ENCODE peak calls at places on chromosomes 16 and 17, in seven cellular contexts. T, Y, N, A, V, G and E are unnamed samples.

GRCh38 chr17:53316988-53317387 is 505.7 kb upstream of the KIF2B start:
- DNase-seq in T (no peak), Y (no peak), N (no peak), A (no peak), V (no peak), G (no peak), E (no peak)

GRCh38 chr17:80781851-80782277 is 209.8 kb upstream of the CHMP6 start:
- DNase-seq in T (no peak), Y (no peak), N (no peak), A (no peak), V (no peak), G (no peak), E (no peak)

GRCh38 chr17:75799402-75799801 is 14.8 kb downstream of the UNK start:
- DNase-seq in T (no peak), Y (no peak), N (no peak), A (no peak), V (no peak), G (no peak), E (no peak)

GRCh38 chr16:83224642-83225041 is 583.1 kb upstream of the HSBP1 start:
- DNase-seq in T (no peak), Y (no peak), N (no peak), A (no peak), V (no peak), G (no peak), E (no peak)

GRCh38 chr16:23227529-23227928 is 45.0 kb downstream of the SCNN1G start:
- DNase-seq in T (no peak), Y (peak), N (no peak), A (no peak), V (no peak), G (no peak), E (no peak)

GRCh38 chr17:66272699-66273390 is 29.6 kb upstream of the PRKCA start:
- DNase-seq in T (peak), Y (peak), N (no peak), A (no peak), V (no peak), G (no peak), E (peak)

GRCh38 chr17:82875418-82875856 is 35.6 kb upstream of the ZNF750 start:
- DNase-seq in T (no peak), Y (no peak), N (peak), A (no peak), V (peak), G (no peak), E (peak)

GRCh38 chr17:80457236-80457856 is 19.1 kb downstream of the NPTX1 start:
- DNase-seq in T (no peak), Y (peak), N (no peak), A (no peak), V (no peak), G (no peak), E (no peak)

GRCh38 chr17:32355649-32356377 is 5.9 kb downstream of the ZNF207 start:
- DNase-seq in T (no peak), Y (no peak), N (no peak), A (no peak), V (no peak), G (no peak), E (peak)

GRCh38 chr16:2468725-2469398 is 2.2 kb upstream of the NTN3 start:
- DNase-seq in T (no peak), Y (peak), N (no peak), A (peak), V (peak), G (no peak), E (no peak)

GRCh38 chr17:38464251-38464722 is 36.0 kb downstream of the ARHGAP23 start:
- DNase-seq in T (no peak), Y (peak), N (no peak), A (no peak), V (no peak), G (no peak), E (peak)

GRCh38 chr17:64632606-64633005 is 29.5 kb downstream of the SMURF2 start:
- DNase-seq in T (peak), Y (no peak), N (no peak), A (no peak), V (no peak), G (no peak), E (peak)

GRCh38 chr16:1380195-1380594 is 28.5 kb downstream of the GNPTG start:
- DNase-seq in T (no peak), Y (no peak), N (no peak), A (no peak), V (no peak), G (no peak), E (no peak)
- TF ChIP-seq CTCF in T (no peak), Y (no peak), N (no peak), A (no peak), V (no peak), G (no peak), E (no peak)

GRCh38 chr17:6408271-6408670 is 26.6 kb downstream of the AIPL1 start:
- DNase-seq in T (no peak), Y (no peak), N (no peak), A (no peak), V (no peak), G (no peak), E (no peak)
- TF ChIP-seq POLR2A in T (no peak), Y (no peak), N (no peak), A (no peak), V (no peak), G (no peak), E (no peak)

GRCh38 chr17:40145476-40145875 is 5.1 kb downstream of the CASC3 start:
- DNase-seq in T (no peak), Y (no peak), N (no peak), A (no peak), V (no peak), G (no peak), E (no peak)

GRCh38 chr17:40134184-40134583 is 6.2 kb upstream of the CASC3 start:
- DNase-seq in T (no peak), Y (no peak), N (no peak), A (no peak), V (no peak), G (no peak), E (peak)

GRCh38 chr17:40139566-40140058 is 725 bp upstream of the CASC3 start:
- DNase-seq in T (no peak), Y (no peak), N (no peak), A (no peak), V (no peak), G (no peak), E (no peak)
- H2AFZ ChIP-seq in T (peak), Y (peak), N (peak), A (peak), V (no peak), G (no peak), E (peak)

GRCh38 chr16:719815-720506 is 985 bp upstream of the ANTKMT start:
- DNase-seq in T (no peak), Y (peak), N (peak), A (no peak), V (no peak), G (no peak), E (no peak)
- TF ChIP-seq CTCF in T (peak), Y (peak), N (peak), A (peak), V (no peak), G (no peak), E (peak)

DNA sequence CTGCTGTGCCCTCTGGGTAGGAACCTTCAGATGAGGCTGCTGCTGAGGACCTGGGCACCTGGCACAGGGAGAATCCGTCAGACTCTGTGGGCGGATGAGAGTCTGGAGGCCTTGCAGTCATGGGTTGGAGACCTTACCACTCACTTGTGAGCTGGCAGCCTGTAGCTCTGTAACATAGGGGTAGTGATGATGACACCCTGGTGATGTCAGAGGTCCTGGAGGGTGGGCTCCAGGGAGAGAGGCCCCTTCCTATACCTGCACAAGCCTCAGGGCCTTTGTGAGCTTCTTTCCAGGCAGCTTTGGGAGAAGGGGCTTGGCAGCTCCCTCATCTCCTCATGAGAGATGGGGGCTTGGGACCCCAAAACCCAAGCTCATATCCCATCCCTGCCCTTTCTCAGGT is 1.6 kb downstream of the MIEF2 start:
- DNase-seq in T (no peak), Y (no peak), N (no peak), A (no peak), V (no peak), G (no peak), E (no peak)
- TF ChIP-seq POLR2A in T (no peak), Y (no peak), N (no peak), A (no peak), V (no peak), G (no peak), E (no peak)

GRCh38 chr16:30533146-30533522 is 1.5 kb downstream of the ZNF747 start:
- DNase-seq in T (no peak), Y (no peak), N (no peak), A (no peak), V (no peak), G (no peak), E (no peak)

GRCh38 chr16:30535106-30535776 is 583 bp upstream of the ZNF747 start:
- DNase-seq in T (no peak), Y (no peak), N (no peak), A (no peak), V (no peak), G (no peak), E (no peak)

GRCh38 chr16:30535777-30536190 is 1.1 kb upstream of the ZNF747 start:
- DNase-seq in T (peak), Y (peak), N (peak), A (peak), V (peak), G (peak), E (peak)

GRCh38 chr16:30533748-30534367 is 800 bp downstream of the ZNF747 start:
- DNase-seq in T (no peak), Y (no peak), N (no peak), A (no peak), V (peak), G (no peak), E (no peak)

DNA sequence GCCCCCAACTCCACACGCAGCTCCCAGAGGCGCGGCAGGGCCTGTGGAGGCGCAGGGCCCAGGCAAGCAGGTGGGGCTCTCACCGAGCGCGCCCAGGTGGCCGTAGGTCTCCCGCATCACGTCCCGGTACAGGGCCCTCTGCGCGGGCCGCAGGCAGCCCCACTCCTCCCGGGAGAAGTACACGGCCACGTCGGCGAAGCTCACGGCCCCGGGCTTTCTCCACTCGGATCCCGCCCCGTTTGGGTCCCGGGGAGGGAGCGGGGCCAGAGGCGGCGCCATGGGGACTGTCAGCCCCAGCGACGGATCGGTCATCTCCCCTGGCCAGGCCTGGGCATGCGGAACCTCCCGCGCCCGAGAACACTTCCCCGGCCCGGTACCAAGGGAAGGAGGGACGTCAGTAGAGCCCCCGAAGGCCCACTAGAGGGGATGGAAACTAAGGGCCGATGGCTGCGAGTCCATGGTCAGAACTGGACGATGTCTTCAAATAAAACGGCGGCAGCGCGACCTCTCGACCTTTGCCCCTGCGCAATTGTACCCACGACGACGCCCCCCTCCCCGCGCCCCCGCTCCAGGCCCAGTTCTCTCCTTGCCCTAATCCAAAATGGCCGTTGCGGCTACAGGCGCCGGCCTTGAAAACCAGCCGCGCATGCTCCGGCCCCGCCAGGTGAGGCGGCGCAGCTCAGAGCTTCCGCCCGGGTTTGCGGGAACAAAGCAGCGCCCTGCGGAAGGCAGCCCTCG is at the start of gene ZNF747:
- DNase-seq in T (peak), Y (peak), N (peak), A (peak), V (peak), G (peak), E (peak)
- H2AFZ ChIP-seq in T (peak), Y (peak), N (peak), A (peak), V (peak), G (peak), E (peak)

DNA sequence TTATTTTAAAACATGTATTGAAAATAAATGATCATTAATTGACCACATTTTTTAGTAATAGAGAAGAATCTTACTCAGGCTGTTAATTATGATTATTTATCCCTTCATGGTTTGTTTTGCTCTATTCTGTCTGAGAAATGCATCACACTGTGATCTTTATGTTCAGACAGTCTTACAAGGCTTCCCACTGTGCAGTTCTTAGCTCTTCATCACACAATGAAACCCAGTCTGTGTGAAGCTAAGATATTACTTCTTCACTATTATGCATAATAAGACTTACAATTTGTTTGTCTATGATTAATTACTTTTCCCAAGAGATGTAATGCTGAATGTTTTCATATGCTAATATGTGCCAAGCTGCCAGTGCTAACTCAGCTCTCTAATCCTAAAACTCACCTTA is 1180.8 kb upstream of the CDH8 start:
- DNase-seq in T (no peak), Y (no peak), N (no peak), A (no peak), V (no peak), G (no peak), E (no peak)
- TF ChIP-seq CTCF in T (no peak), Y (no peak), N (no peak), A (no peak), V (no peak), G (no peak), E (no peak)